ENCODE peak calls at places on chromosomes 12 and 14, in nine cellular contexts. W, V, K, Z, B, G, C, N and T are unnamed samples.

GRCh38 chr14:83883732-83884131 is 1646.2 kb upstream of the FLRT2 start:
- DNase-seq in B (no peak), C (no peak), Z (no peak), N (no peak), W (no peak), V (no peak), G (no peak), K (no peak), T (no peak)

GRCh38 chr12:108518101-108518715 is 3.1 kb downstream of the FICD start:
- DNase-seq in W (no peak), C (no peak), K (no peak), G (no peak), Z (no peak), V (no peak), N (no peak), B (no peak), T (no peak)

GRCh38 chr12:126432780-126433179 is 1367.5 kb downstream of the AACS start:
- DNase-seq in G (no peak), B (no peak), Z (no peak), N (no peak), W (no peak), K (no peak), C (no peak), V (no peak), T (no peak)

GRCh38 chr12:130870442-130871285 is 1.2 kb upstream of the RAN start:
- DNase-seq in Z (peak; percentile 61), V (peak; percentile 38), B (peak; percentile 88), G (peak; percentile 59), C (peak; percentile 86), W (peak; percentile 98), K (peak; percentile 58), N (peak; percentile 41), T (peak; percentile 25)

GRCh38 chr12:115657081-115658013 is 620.1 kb downstream of the MED13L start:
- DNase-seq in Z (no peak), W (no peak), B (no peak), C (no peak), N (no peak), G (no peak), K (no peak), V (no peak), T (no peak)

GRCh38 chr12:91205791-91206190 is 23.2 kb upstream of the DCN start:
- DNase-seq in G (no peak), V (no peak), K (no peak), C (no peak), Z (no peak), B (no peak), N (no peak), W (no peak), T (no peak)

GRCh38 chr12:81083906-81084513 is 6.1 kb downstream of the ACSS3 start:
- DNase-seq in Z (no peak), W (no peak), V (no peak), G (no peak), N (no peak), K (no peak), B (no peak), C (no peak), T (no peak)

GRCh38 chr12:104464899-104465298 is 8.2 kb downstream of the CHST11 start:
- DNase-seq in B (no peak), C (no peak), K (no peak), N (no peak), W (no peak), V (no peak), G (no peak), Z (no peak), T (no peak)

GRCh38 chr12:46585854-46586621 is 213.5 kb upstream of the SLC38A2 start:
- DNase-seq in Z (peak; percentile 17), C (no peak), G (peak; percentile 93), K (peak; percentile 72), N (peak; percentile 63), W (no peak), V (peak; percentile 46), B (peak; percentile 73), T (peak; percentile 63)

GRCh38 chr12:34105392-34105933 is 83.2 kb downstream of the ALG10 start:
- DNase-seq in W (no peak), Z (no peak), C (peak; percentile 66), G (no peak), B (no peak), V (no peak), N (no peak), K (no peak), T (no peak)
- H3K9me3 ChIP-seq in W (no peaks in the 10 kb centered on the region), Z (no peaks in the 10 kb centered on the region), C (no peaks in the 10 kb centered on the region), G (no peaks in the 10 kb centered on the region), B (no peaks in the 10 kb centered on the region), V (no peaks in the 10 kb centered on the region), N (no peaks in the 10 kb centered on the region), K (no peaks in the 10 kb centered on the region), T (no peaks in the 10 kb centered on the region)

GRCh38 chr12:94426049-94426448 is 33.6 kb downstream of the CEP83 start:
- DNase-seq in K (no peak), G (no peak), Z (no peak), N (no peak), W (no peak), C (no peak), B (no peak), V (no peak), T (no peak)

GRCh38 chr12:94427520-94428381 is 31.9 kb downstream of the CEP83 start:
- DNase-seq in B (peak; percentile 21), V (peak; percentile 39), N (no peak), K (no peak), W (no peak), G (no peak), C (no peak), Z (no peak), T (peak; percentile 19)

GRCh38 chr12:94429191-94429590 is 30.5 kb downstream of the CEP83 start:
- DNase-seq in V (no peak), W (no peak), K (no peak), N (no peak), C (no peak), B (no peak), G (no peak), Z (no peak), T (no peak)

GRCh38 chr12:94430304-94430703 is 29.4 kb downstream of the CEP83 start:
- DNase-seq in Z (no peak), W (no peak), B (no peak), C (no peak), K (no peak), N (no peak), G (no peak), V (no peak), T (no peak)

DNA sequence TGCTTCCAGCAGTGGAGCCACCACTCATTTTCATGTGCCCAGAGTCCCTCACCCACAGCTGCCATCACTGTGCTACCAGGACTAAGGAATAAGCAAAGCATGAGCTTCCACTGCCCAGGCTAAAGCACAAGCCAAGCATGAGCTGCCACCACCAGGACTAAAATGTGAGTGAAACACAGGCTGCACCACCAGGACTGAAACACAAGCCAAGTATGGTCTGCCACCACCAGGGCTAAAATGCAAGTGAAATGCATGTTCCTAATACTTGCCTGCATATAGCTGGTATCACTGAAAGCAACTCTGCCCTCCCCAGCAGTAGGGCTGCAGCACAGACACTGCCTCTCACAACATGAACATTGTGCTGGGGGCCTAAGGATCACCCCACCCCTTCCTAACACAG is 30.0 kb downstream of the CEP83 start:
- DNase-seq in Z (no peak), V (no peak), N (no peak), C (no peak), G (peak; percentile 29), B (no peak), W (no peak), K (no peak), T (no peak)
- TF ChIP-seq CTCF in Z (no peak), V (peak; percentile 34), N (no peak), C (no peak), G (peak; percentile 46), B (no peak), W (no peak), K (no peak), T (no peak)

GRCh38 chr12:50106907-50107306 is 3.1 kb downstream of the GPD1 start:
- DNase-seq in G (no peak), Z (no peak), V (no peak), B (no peak), N (no peak), C (no peak), W (no peak), K (no peak), T (no peak)
- H3K9me3 ChIP-seq in G (no peaks in the 10 kb centered on the region), Z (no peaks in the 10 kb centered on the region), V (no peaks in the 10 kb centered on the region), B (no peaks in the 10 kb centered on the region), N (no peaks in the 10 kb centered on the region), C (no peaks in the 10 kb centered on the region), W (no peaks in the 10 kb centered on the region), K (no peaks in the 10 kb centered on the region), T (no peaks in the 10 kb centered on the region)

GRCh38 chr12:106248177-106248848 is 493 bp upstream of the CKAP4 start:
- DNase-seq in B (peak; percentile 79), Z (peak; percentile 27), K (peak; percentile 62), W (peak; percentile 67), G (peak; percentile 51), N (peak; percentile 5), C (peak; percentile 90), V (peak; percentile 60), T (peak; percentile 61)

GRCh38 chr12:106248849-106249371 is 1.1 kb upstream of the CKAP4 start:
- DNase-seq in V (no peak), G (peak; percentile 50), C (no peak), K (no peak), N (peak; percentile 14), W (no peak), Z (peak; percentile 44), B (no peak), T (no peak)

GRCh38 chr12:106245767-106246166 is 2.1 kb downstream of the CKAP4 start:
- DNase-seq in V (no peak), K (peak; percentile 76), N (no peak), B (peak; percentile 55), G (no peak), W (peak; percentile 64), C (no peak), Z (no peak), T (no peak)

GRCh38 chr12:106247731-106248176 is at the start of gene CKAP4:
- DNase-seq in W (peak; percentile 65), Z (peak; percentile 63), N (peak; percentile 47), C (peak; percentile 95), B (peak; percentile 94), K (peak; percentile 83), G (peak; percentile 76), V (peak; percentile 92), T (peak; percentile 80)

DNA sequence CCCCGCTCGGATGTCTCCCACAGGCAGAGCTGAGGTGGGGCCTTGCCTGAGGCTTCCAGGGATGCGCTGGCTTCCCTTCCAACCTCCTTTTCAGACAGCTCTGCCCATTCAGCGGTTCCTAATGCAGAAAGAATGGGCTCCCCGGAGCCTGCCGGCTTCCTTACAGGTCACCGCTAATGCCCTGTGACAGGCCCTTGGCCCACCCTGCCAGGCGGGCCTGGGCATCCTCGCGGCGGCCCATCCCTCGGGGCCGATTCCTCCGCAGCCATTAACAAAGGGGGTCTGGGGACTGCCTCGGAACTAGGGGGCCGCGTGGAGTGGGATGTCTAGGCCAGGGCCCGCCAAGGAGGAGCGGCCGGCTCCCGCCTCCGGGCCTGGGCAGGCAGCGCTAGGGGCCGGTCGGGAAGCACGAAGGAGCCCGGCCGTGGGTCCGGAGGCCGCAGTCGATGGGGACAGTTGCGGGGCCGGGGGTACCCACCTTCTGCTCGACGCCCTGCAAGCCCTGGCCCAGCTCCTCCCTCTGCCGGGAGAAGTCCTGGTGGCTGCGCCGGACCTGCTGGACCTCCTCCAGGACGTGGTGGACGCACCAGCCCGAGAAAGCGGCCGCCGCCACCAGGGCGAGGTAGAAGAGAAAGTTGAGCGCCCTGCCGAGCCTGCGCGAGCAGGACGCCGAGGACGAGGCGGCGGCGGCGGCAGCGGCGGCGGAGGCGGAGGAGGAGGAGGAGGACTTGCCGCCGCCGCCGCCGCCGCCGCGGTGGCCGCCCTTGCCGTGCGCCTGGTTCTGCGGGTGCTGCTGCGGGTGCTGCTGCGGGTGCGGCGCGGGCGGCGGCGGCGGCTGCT is 709 bp downstream of the CKAP4 start:
- DNase-seq in B (peak; percentile 79), K (peak; percentile 75), Z (peak; percentile 68), C (peak; percentile 93), N (peak; percentile 54), G (peak; percentile 59), W (peak; percentile 67), V (peak; percentile 77), T (peak; percentile 92)
- TF ChIP-seq CTCF in B (no peak), K (no peak), Z (no peak), C (no peak), N (no peak), G (no peak), W (no peak), V (no peak), T (no peak)